ENCODE peak calls at places on chromosomes 3 and 15, in seven cellular contexts. One of them, this sample, is unnamed.

GRCh38 chr3:126116526-126116925 is 32.6 kb upstream of the SLC41A3 start:
- DNase-seq in CD8-positive, alpha-beta T cell: peak; percentile 39
- DNase-seq in choroid plexus epithelial cell: no peak
- DNase-seq in cardiac fibroblast: no peak
- DNase-seq in NCI-H460: no peak
- DNase-seq in aorta: peak; percentile 39
- DNase-seq in T-helper 2 cell: no peak
- DNase-seq in this sample: no peak

GRCh38 chr3:196322-197153 is at the start of gene CHL1:
- DNase-seq in aorta: peak; percentile 74
- DNase-seq in choroid plexus epithelial cell: no peak
- DNase-seq in cardiac fibroblast: no peak
- DNase-seq in CD8-positive, alpha-beta T cell: no peak
- DNase-seq in NCI-H460: peak; percentile 39
- DNase-seq in T-helper 2 cell: no peak
- DNase-seq in this sample: no peak

GRCh38 chr3:125104639-125105038 is 48.8 kb upstream of the HEG1 start:
- DNase-seq in choroid plexus epithelial cell: no peak
- DNase-seq in cardiac fibroblast: peak; percentile 32
- DNase-seq in CD8-positive, alpha-beta T cell: no peak
- DNase-seq in aorta: no peak
- DNase-seq in NCI-H460: no peak
- DNase-seq in T-helper 2 cell: no peak
- DNase-seq in this sample: no peak

GRCh38 chr3:64408770-64409169 is 183.5 kb upstream of the PRICKLE2 start:
- DNase-seq in NCI-H460: no peak
- DNase-seq in T-helper 2 cell: no peak
- DNase-seq in cardiac fibroblast: peak; percentile 62
- DNase-seq in aorta: no peak
- DNase-seq in choroid plexus epithelial cell: peak; percentile 31
- DNase-seq in CD8-positive, alpha-beta T cell: no peak
- DNase-seq in this sample: peak; percentile 40

GRCh38 chr3:171407746-171408145 is 52.5 kb downstream of the TNIK start:
- DNase-seq in CD8-positive, alpha-beta T cell: no peak
- DNase-seq in choroid plexus epithelial cell: peak; percentile 78
- DNase-seq in NCI-H460: no peak
- DNase-seq in cardiac fibroblast: peak; percentile 85
- DNase-seq in T-helper 2 cell: no peak
- DNase-seq in aorta: no peak
- DNase-seq in this sample: no peak

GRCh38 chr15:99121691-99122410 is 17.0 kb downstream of the SYNM start:
- DNase-seq in NCI-H460: no peak
- DNase-seq in choroid plexus epithelial cell: no peak
- DNase-seq in T-helper 2 cell: no peak
- DNase-seq in aorta: no peak
- DNase-seq in cardiac fibroblast: no peak
- DNase-seq in CD8-positive, alpha-beta T cell: no peak
- DNase-seq in this sample: no peak

GRCh38 chr3:105868450-105868744 is 415 bp downstream of the CBLB start:
- DNase-seq in CD8-positive, alpha-beta T cell: no peak
- DNase-seq in T-helper 2 cell: peak; percentile 11
- DNase-seq in NCI-H460: no peak
- DNase-seq in choroid plexus epithelial cell: peak; percentile 61
- DNase-seq in aorta: peak; percentile 86
- DNase-seq in cardiac fibroblast: peak; percentile 63
- DNase-seq in this sample: peak; percentile 67

GRCh38 chr15:25683415-25683814 is 179.7 kb downstream of the ATP10A start:
- DNase-seq in NCI-H460: no peak
- DNase-seq in T-helper 2 cell: no peak
- DNase-seq in CD8-positive, alpha-beta T cell: peak; percentile 5
- DNase-seq in cardiac fibroblast: no peak
- DNase-seq in choroid plexus epithelial cell: no peak
- DNase-seq in aorta: no peak
- DNase-seq in this sample: no peak

GRCh38 chr15:23035964-23036566 is 3.3 kb downstream of the TUBGCP5 start:
- DNase-seq in NCI-H460: peak; percentile 43
- DNase-seq in CD8-positive, alpha-beta T cell: peak; percentile 61
- DNase-seq in aorta: no peak
- DNase-seq in cardiac fibroblast: peak; percentile 74
- DNase-seq in choroid plexus epithelial cell: peak; percentile 69
- DNase-seq in T-helper 2 cell: peak; percentile 22
- DNase-seq in this sample: peak; percentile 74

GRCh38 chr15:46518381-46518780 is 883.6 kb downstream of the SQOR start:
- DNase-seq in choroid plexus epithelial cell: no peak
- DNase-seq in CD8-positive, alpha-beta T cell: no peak
- DNase-seq in aorta: no peak
- DNase-seq in cardiac fibroblast: no peak
- DNase-seq in NCI-H460: no peak
- DNase-seq in T-helper 2 cell: no peak
- DNase-seq in this sample: no peak

GRCh38 chr3:153818338-153818737 is 302.9 kb upstream of the ARHGEF26 start:
- DNase-seq in aorta: no peak
- DNase-seq in CD8-positive, alpha-beta T cell: no peak
- DNase-seq in choroid plexus epithelial cell: no peak
- DNase-seq in NCI-H460: no peak
- DNase-seq in T-helper 2 cell: no peak
- DNase-seq in cardiac fibroblast: no peak
- DNase-seq in this sample: no peak

GRCh38 chr3:51968175-51968681 is 974 bp upstream of the PCBP4 start:
- DNase-seq in CD8-positive, alpha-beta T cell: no peak
- DNase-seq in aorta: no peak
- DNase-seq in NCI-H460: no peak
- DNase-seq in cardiac fibroblast: no peak
- DNase-seq in choroid plexus epithelial cell: no peak
- DNase-seq in T-helper 2 cell: no peak
- DNase-seq in this sample: no peak

GRCh38 chr3:141707741-141708203 is 30.3 kb upstream of the RNF7 start:
- DNase-seq in T-helper 2 cell: no peak
- DNase-seq in NCI-H460: no peak
- DNase-seq in cardiac fibroblast: peak; percentile 59
- DNase-seq in aorta: no peak
- DNase-seq in CD8-positive, alpha-beta T cell: no peak
- DNase-seq in choroid plexus epithelial cell: peak; percentile 70
- DNase-seq in this sample: peak; percentile 20

GRCh38 chr3:113231391-113231790 is 20.0 kb downstream of the BOC start:
- DNase-seq in T-helper 2 cell: no peak
- DNase-seq in aorta: no peak
- DNase-seq in NCI-H460: no peak
- DNase-seq in choroid plexus epithelial cell: peak; percentile 33
- DNase-seq in CD8-positive, alpha-beta T cell: no peak
- DNase-seq in cardiac fibroblast: peak; percentile 77
- DNase-seq in this sample: no peak

GRCh38 chr3:52021869-52022268 is 26.2 kb upstream of the RPL29 start:
- DNase-seq in aorta: peak; percentile 86
- DNase-seq in choroid plexus epithelial cell: no peak
- DNase-seq in CD8-positive, alpha-beta T cell: no peak
- DNase-seq in cardiac fibroblast: no peak
- DNase-seq in T-helper 2 cell: no peak
- DNase-seq in NCI-H460: no peak
- DNase-seq in this sample: no peak

GRCh38 chr15:58190419-58190818 is 52.2 kb downstream of the AQP9 start:
- DNase-seq in aorta: no peak
- DNase-seq in T-helper 2 cell: no peak
- DNase-seq in NCI-H460: no peak
- DNase-seq in choroid plexus epithelial cell: no peak
- DNase-seq in cardiac fibroblast: no peak
- DNase-seq in CD8-positive, alpha-beta T cell: no peak
- DNase-seq in this sample: no peak

GRCh38 chr15:57323806-57324589 is 52.3 kb upstream of the CGNL1 start:
- DNase-seq in T-helper 2 cell: no peak
- DNase-seq in cardiac fibroblast: no peak
- DNase-seq in aorta: peak; percentile 64
- DNase-seq in NCI-H460: peak; percentile 93
- DNase-seq in choroid plexus epithelial cell: peak; percentile 94
- DNase-seq in CD8-positive, alpha-beta T cell: no peak
- DNase-seq in this sample: no peak

GRCh38 chr15:84046064-84046637 is 189.4 kb upstream of the GOLGA6L4 start:
- DNase-seq in choroid plexus epithelial cell: no peak
- DNase-seq in aorta: no peak
- DNase-seq in CD8-positive, alpha-beta T cell: no peak
- DNase-seq in cardiac fibroblast: no peak
- DNase-seq in NCI-H460: no peak
- DNase-seq in T-helper 2 cell: no peak
- DNase-seq in this sample: no peak

GRCh38 chr3:171135536-171135935 is 109.0 kb upstream of the SLC2A2 start:
- DNase-seq in choroid plexus epithelial cell: peak; percentile 34
- DNase-seq in CD8-positive, alpha-beta T cell: no peak
- DNase-seq in NCI-H460: no peak
- DNase-seq in cardiac fibroblast: peak; percentile 36
- DNase-seq in T-helper 2 cell: no peak
- DNase-seq in aorta: no peak
- DNase-seq in this sample: no peak

GRCh38 chr3:73848173-73848751 is 223.5 kb upstream of the PDZRN3 start:
- DNase-seq in aorta: no peak
- DNase-seq in cardiac fibroblast: peak; percentile 65
- DNase-seq in choroid plexus epithelial cell: peak; percentile 69
- DNase-seq in NCI-H460: no peak
- DNase-seq in T-helper 2 cell: no peak
- DNase-seq in CD8-positive, alpha-beta T cell: no peak
- DNase-seq in this sample: peak; percentile 68

GRCh38 chr3:45409369-45409768 is 21.0 kb downstream of the LARS2 start:
- DNase-seq in NCI-H460: no peak
- DNase-seq in cardiac fibroblast: peak; percentile 3
- DNase-seq in aorta: no peak
- DNase-seq in CD8-positive, alpha-beta T cell: no peak
- DNase-seq in choroid plexus epithelial cell: no peak
- DNase-seq in T-helper 2 cell: no peak
- DNase-seq in this sample: no peak

GRCh38 chr3:41158947-41159346 is 40.4 kb upstream of the CTNNB1 start:
- DNase-seq in NCI-H460: no peak
- DNase-seq in cardiac fibroblast: peak; percentile 11
- DNase-seq in CD8-positive, alpha-beta T cell: no peak
- DNase-seq in aorta: no peak
- DNase-seq in T-helper 2 cell: no peak
- DNase-seq in choroid plexus epithelial cell: peak; percentile 46
- DNase-seq in this sample: no peak

GRCh38 chr3:128040041-128040440 is 12.2 kb upstream of the SEC61A1 start:
- DNase-seq in CD8-positive, alpha-beta T cell: no peak
- DNase-seq in choroid plexus epithelial cell: no peak
- DNase-seq in T-helper 2 cell: no peak
- DNase-seq in aorta: no peak
- DNase-seq in NCI-H460: no peak
- DNase-seq in cardiac fibroblast: no peak
- DNase-seq in this sample: no peak

GRCh38 chr15:91891788-91892187 is 38.3 kb downstream of the SLCO3A1 start:
- DNase-seq in T-helper 2 cell: no peak
- DNase-seq in CD8-positive, alpha-beta T cell: no peak
- DNase-seq in aorta: no peak
- DNase-seq in cardiac fibroblast: no peak
- DNase-seq in choroid plexus epithelial cell: no peak
- DNase-seq in NCI-H460: no peak
- DNase-seq in this sample: no peak

GRCh38 chr3:105869982-105870381 is 1.2 kb upstream of the CBLB start:
- DNase-seq in choroid plexus epithelial cell: no peak
- DNase-seq in NCI-H460: no peak
- DNase-seq in cardiac fibroblast: no peak
- DNase-seq in T-helper 2 cell: no peak
- DNase-seq in aorta: no peak
- DNase-seq in CD8-positive, alpha-beta T cell: no peak
- DNase-seq in this sample: no peak

GRCh38 chr3:172315401-172316091 is 132.7 kb downstream of the GHSR start:
- DNase-seq in choroid plexus epithelial cell: peak; percentile 74
- DNase-seq in NCI-H460: peak; percentile 14
- DNase-seq in cardiac fibroblast: peak; percentile 77
- DNase-seq in aorta: no peak
- DNase-seq in T-helper 2 cell: no peak
- DNase-seq in CD8-positive, alpha-beta T cell: no peak
- DNase-seq in this sample: no peak

GRCh38 chr3:148379763-148380162 is 317.9 kb upstream of the AGTR1 start:
- DNase-seq in NCI-H460: peak; percentile 43
- DNase-seq in cardiac fibroblast: peak; percentile 84
- DNase-seq in aorta: no peak
- DNase-seq in choroid plexus epithelial cell: peak; percentile 90
- DNase-seq in T-helper 2 cell: no peak
- DNase-seq in CD8-positive, alpha-beta T cell: no peak
- DNase-seq in this sample: peak; percentile 70

GRCh38 chr15:55268054-55268695 is 21.4 kb downstream of the RAB27A start:
- DNase-seq in NCI-H460: no peak
- DNase-seq in T-helper 2 cell: no peak
- DNase-seq in cardiac fibroblast: no peak
- DNase-seq in aorta: no peak
- DNase-seq in choroid plexus epithelial cell: no peak
- DNase-seq in CD8-positive, alpha-beta T cell: no peak
- DNase-seq in this sample: no peak

This sample was measured in lung microvascular endothelial cell.